ENCODE peak calls at places on chromosomes 12 and 14, in six cellular contexts. P is HepG2, C is A549, Z is K562, T is HCT116, H is SK-N-SH. X is an unnamed sample.

GRCh38 chr12:76123301-76124212 is 39.1 kb upstream of the NAP1L1 start:
- DNase-seq in C (no peak), H (no peak), P (no peak), T (no peak), Z (no peak), X (no peak)

GRCh38 chr12:93261505-93262094 is 116.1 kb upstream of the NUDT4 start:
- DNase-seq in C (no peak), P (no peak), H (no peak), T (no peak), Z (no peak), X (no peak)

GRCh38 chr14:95463173-95463901 is 53.1 kb downstream of the SYNE3 start:
- DNase-seq in Z (no peak), T (no peak), C (no peak), H (no peak), P (no peak), X (no peak)

GRCh38 chr12:79688376-79689040 is 2.3 kb downstream of the PAWR start:
- DNase-seq in P (no peak), Z (no peak), C (no peak), T (no peak), H (no peak), X (no peak)

GRCh38 chr14:77085538-77085937 is 12.5 kb upstream of the CIPC start:
- DNase-seq in P (no peak), H (no peak), Z (no peak), T (no peak), C (no peak), X (no peak)

GRCh38 chr14:104499784-104500496 is 79.6 kb upstream of the C14orf180 start:
- DNase-seq in H (no peak), T (no peak), P (no peak), C (no peak), Z (no peak), X (no peak)

GRCh38 chr14:96154900-96155299 is 49.7 kb upstream of the BDKRB2 start:
- DNase-seq in T (no peak), P (no peak), H (no peak), C (no peak), Z (no peak), X (no peak)

GRCh38 chr14:34227834-34228662 is 234.0 kb downstream of the SPTSSA start:
- DNase-seq in Z (peak; percentile 56), H (peak; percentile 81), T (peak; percentile 37), P (peak; percentile 72), C (peak; percentile 49), X (peak; percentile 28)

GRCh38 chr14:101977311-101978071 is 13.1 kb downstream of the DYNC1H1 start:
- DNase-seq in Z (no peak), P (no peak), T (no peak), H (no peak), C (no peak), X (no peak)

GRCh38 chr14:61080591-61081010 is 99.6 kb downstream of the SLC38A6 start:
- DNase-seq in Z (no peak), H (no peak), P (no peak), C (no peak), T (no peak), X (no peak)

GRCh38 chr12:52151859-52152783 is 39.7 kb downstream of the KRT80 start:
- DNase-seq in C (peak; percentile 94), H (peak; percentile 90), Z (peak; percentile 95), P (no peak), T (no peak), X (no peak)

DNA sequence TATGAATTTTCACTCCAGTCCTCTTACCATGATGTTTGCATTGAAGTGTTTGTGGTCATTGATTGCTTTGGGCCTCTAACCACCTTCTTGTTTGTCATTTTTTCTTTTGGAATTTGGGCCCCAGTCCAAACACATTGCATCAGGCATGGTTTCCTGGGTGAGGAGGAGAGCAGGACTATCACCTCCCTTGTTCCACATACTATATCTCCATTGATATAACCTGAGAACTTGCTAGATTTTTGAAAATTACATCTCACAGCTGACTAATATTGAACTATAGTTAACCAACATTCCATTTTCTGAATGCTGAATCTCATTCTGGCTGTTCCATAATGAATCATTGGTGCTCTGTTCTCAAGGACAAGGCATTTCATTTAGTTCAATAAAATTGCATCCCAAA is 329.2 kb downstream of the ZFP36L1 start:
- DNase-seq in P (peak; percentile 63), H (no peak), T (no peak), Z (no peak), C (peak; percentile 67), X (no peak)
- TF ChIP-seq REST in P (no peak), H (no peak), T (no peak), Z (no peak), C (no peak), X (no peak)

GRCh38 chr12:23950011-23950774 is 723 bp upstream of the SOX5 start:
- DNase-seq in Z (no peak), C (no peak), T (no peak), H (peak; percentile 21), P (peak; percentile 31), X (no peak)
- TF ChIP-seq CTCF in Z (no peak), C (no peak), T (no peak), H (no peak), P (no peak), X (no peak)

GRCh38 chr12:133226690-133227089 is 9.0 kb downstream of the ANHX start:
- DNase-seq in Z (no peak), C (no peak), H (no peak), T (no peak), P (no peak), X (no peak)

GRCh38 chr12:133221241-133221640 is 14.4 kb downstream of the ANHX start:
- DNase-seq in H (no peak), T (no peak), P (no peak), Z (no peak), C (no peak), X (no peak)

GRCh38 chr12:133227281-133227852 is 8.3 kb downstream of the ANHX start:
- DNase-seq in T (no peak), Z (no peak), P (no peak), C (no peak), H (no peak), X (no peak)

GRCh38 chr12:133222211-133222610 is 13.5 kb downstream of the ANHX start:
- DNase-seq in C (no peak), P (no peak), Z (no peak), H (no peak), T (no peak), X (no peak)

GRCh38 chr12:133225527-133225926 is 10.2 kb downstream of the ANHX start:
- DNase-seq in H (no peak), P (no peak), C (no peak), T (no peak), Z (no peak), X (no peak)
- H3K9me3 ChIP-seq in H (no peaks in the 10 kb centered on the region), P (peaks cover 90% of the 10 kb centered on the region), C (peaks cover 69% of the 10 kb centered on the region), T (peaks cover 3% of the 10 kb centered on the region), Z (no peaks in the 10 kb centered on the region), X (peaks cover 2% of the 10 kb centered on the region)

GRCh38 chr14:74302634-74303569 is at the start of gene ABCD4:
- DNase-seq in P (peak; percentile 93), C (peak; percentile 93), H (peak; percentile 94), T (peak; percentile 89), Z (peak; percentile 84), X (peak; percentile 65)

GRCh38 chr14:74301594-74302159 is 1.1 kb downstream of the ABCD4 start:
- DNase-seq in C (no peak), Z (no peak), T (no peak), H (no peak), P (no peak), X (no peak)

GRCh38 chr14:74296037-74296467 is 6.7 kb downstream of the ABCD4 start:
- DNase-seq in P (peak; percentile 66), Z (no peak), H (no peak), T (no peak), C (no peak), X (no peak)

GRCh38 chr14:74302160-74302628 is 540 bp downstream of the ABCD4 start:
- DNase-seq in H (peak; percentile 67), P (peak; percentile 58), T (no peak), Z (peak; percentile 42), C (peak; percentile 51), X (no peak)

GRCh38 chr14:74299061-74299545 is 3.6 kb downstream of the ABCD4 start:
- DNase-seq in P (no peak), Z (no peak), T (peak; percentile 22), H (no peak), C (no peak), X (no peak)
- TF ChIP-seq REST in P (no peak), Z (no peak), T (no peak), H (no peak), C (no peak), X (no peak)

GRCh38 chr12:122868471-122869177 is 27.3 kb downstream of the VPS37B start:
- DNase-seq in H (no peak), Z (no peak), T (no peak), C (no peak), P (no peak), X (no peak)

GRCh38 chr12:122869207-122869973 is 26.5 kb downstream of the VPS37B start:
- DNase-seq in C (no peak), T (no peak), Z (no peak), P (no peak), H (no peak), X (no peak)

GRCh38 chr12:122866950-122867607 is 28.8 kb downstream of the VPS37B start:
- DNase-seq in T (no peak), Z (no peak), P (no peak), H (peak; percentile 42), C (no peak), X (no peak)

GRCh38 chr12:122866379-122866778 is 29.5 kb downstream of the VPS37B start:
- DNase-seq in C (no peak), T (no peak), H (no peak), P (peak; percentile 74), Z (no peak), X (no peak)

DNA sequence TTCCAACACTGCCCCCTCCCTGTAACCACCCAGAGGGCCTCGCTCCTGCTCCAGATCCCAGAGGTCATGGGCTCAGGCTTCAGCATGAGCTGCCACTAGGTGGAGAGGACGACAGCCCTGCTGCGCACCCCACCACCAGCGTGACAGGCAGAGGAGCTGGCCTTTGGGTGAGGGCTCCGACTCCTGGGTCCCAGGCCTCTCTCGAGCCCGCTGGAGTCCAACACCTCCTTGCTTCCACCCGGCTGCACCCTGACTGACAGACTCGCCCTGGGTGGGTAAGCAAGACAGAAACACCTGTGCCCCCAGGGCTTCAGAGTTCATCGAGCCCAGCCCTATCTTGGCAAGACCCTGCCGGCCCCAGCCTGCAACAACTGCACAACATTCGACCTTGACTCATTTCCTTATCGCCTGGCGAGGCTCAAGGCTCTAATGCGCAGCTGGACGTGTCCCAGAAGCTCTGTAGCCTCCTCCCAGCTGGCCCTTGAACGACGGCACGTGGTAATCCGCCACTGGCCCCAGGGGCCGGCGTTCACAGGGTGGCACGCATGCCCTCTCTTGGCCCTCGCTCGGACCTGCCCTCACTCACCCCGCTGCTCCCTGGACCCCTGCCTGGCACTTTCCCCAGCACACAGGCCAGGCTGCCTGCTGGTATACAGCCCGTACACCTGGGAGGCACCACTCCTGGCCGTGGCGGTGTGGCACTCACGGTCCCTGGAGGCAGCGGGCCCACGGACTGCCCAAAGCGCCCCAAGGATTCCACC is 28.0 kb downstream of the VPS37B start:
- DNase-seq in Z (no peak), P (peak; percentile 71), C (peak; percentile 62), H (peak; percentile 60), T (no peak), X (no peak)
- TF ChIP-seq CTCF in Z (peak; percentile 62), P (peak; percentile 86), C (peak; percentile 21), H (peak; percentile 22), T (peak; percentile 53), X (peak; percentile 85)